ENCODE peak calls at places on chromosomes 6 and 20, in eight cellular contexts. One of them, this sample, is unnamed. For H3K9me3 and H3K4me1, the result is how much of the 10 kb centered on the place peaks cover.

GRCh38 chr6:6790891-6791290 is 202.4 kb downstream of the LY86 start:
- DNase-seq in uterus: no peak
- DNase-seq in GM23248: peak
- DNase-seq in NT2/D1: no peak
- DNase-seq in effector memory CD4-positive, alpha-beta T cell: no peak
- DNase-seq in fibroblast of lung: no peak
- DNase-seq in psoas muscle: no peak
- DNase-seq in right cardiac atrium: no peak
- DNase-seq in this sample: no peak

GRCh38 chr6:5531853-5532375 is 270.6 kb downstream of the FARS2 start:
- DNase-seq in fibroblast of lung: no peak
- DNase-seq in psoas muscle: no peak
- DNase-seq in uterus: no peak
- DNase-seq in NT2/D1: no peak
- DNase-seq in effector memory CD4-positive, alpha-beta T cell: no peak
- DNase-seq in right cardiac atrium: no peak
- DNase-seq in GM23248: no peak
- DNase-seq in this sample: no peak

GRCh38 chr6:2674857-2675256 is 75.9 kb downstream of the MYLK4 start:
- DNase-seq in fibroblast of lung: no peak
- DNase-seq in effector memory CD4-positive, alpha-beta T cell: no peak
- DNase-seq in uterus: no peak
- DNase-seq in NT2/D1: no peak
- DNase-seq in GM23248: no peak
- DNase-seq in psoas muscle: no peak
- DNase-seq in right cardiac atrium: no peak
- DNase-seq in this sample: no peak

GRCh38 chr6:149015877-149016525 is 269.2 kb downstream of the UST start:
- DNase-seq in fibroblast of lung: no peak
- DNase-seq in right cardiac atrium: no peak
- DNase-seq in GM23248: peak
- DNase-seq in uterus: no peak
- DNase-seq in effector memory CD4-positive, alpha-beta T cell: no peak
- DNase-seq in psoas muscle: no peak
- DNase-seq in NT2/D1: no peak
- DNase-seq in this sample: no peak

GRCh38 chr6:132728616-132729015 is 14.8 kb upstream of the VNN1 start:
- DNase-seq in effector memory CD4-positive, alpha-beta T cell: no peak
- DNase-seq in uterus: no peak
- DNase-seq in psoas muscle: no peak
- DNase-seq in right cardiac atrium: no peak
- DNase-seq in GM23248: no peak
- DNase-seq in fibroblast of lung: no peak
- DNase-seq in NT2/D1: no peak
- DNase-seq in this sample: no peak

GRCh38 chr20:17473662-17474061 is 57.5 kb downstream of the BFSP1 start:
- DNase-seq in NT2/D1: no peak
- DNase-seq in psoas muscle: no peak
- DNase-seq in uterus: no peak
- DNase-seq in effector memory CD4-positive, alpha-beta T cell: no peak
- DNase-seq in fibroblast of lung: no peak
- DNase-seq in GM23248: no peak
- DNase-seq in right cardiac atrium: no peak
- DNase-seq in this sample: no peak

GRCh38 chr6:21240709-21241108 is 352.8 kb upstream of the SOX4 start:
- DNase-seq in fibroblast of lung: peak
- DNase-seq in right cardiac atrium: no peak
- DNase-seq in NT2/D1: no peak
- DNase-seq in uterus: no peak
- DNase-seq in psoas muscle: no peak
- DNase-seq in effector memory CD4-positive, alpha-beta T cell: no peak
- DNase-seq in GM23248: peak
- DNase-seq in this sample: no peak

GRCh38 chr6:118725944-118726343 is 74.6 kb upstream of the CEP85L start:
- DNase-seq in uterus: no peak
- DNase-seq in GM23248: no peak
- DNase-seq in right cardiac atrium: no peak
- DNase-seq in effector memory CD4-positive, alpha-beta T cell: no peak
- DNase-seq in fibroblast of lung: no peak
- DNase-seq in psoas muscle: no peak
- DNase-seq in NT2/D1: no peak
- DNase-seq in this sample: no peak

GRCh38 chr20:53692465-53693067 is 98.9 kb upstream of the ZNF217 start:
- DNase-seq in uterus: peak
- DNase-seq in GM23248: peak
- DNase-seq in psoas muscle: no peak
- DNase-seq in fibroblast of lung: peak
- DNase-seq in NT2/D1: no peak
- DNase-seq in effector memory CD4-positive, alpha-beta T cell: no peak
- DNase-seq in right cardiac atrium: peak
- DNase-seq in this sample: no peak

GRCh38 chr20:3803289-3803688 is 7.2 kb downstream of the CDC25B start:
- DNase-seq in GM23248: no peak
- DNase-seq in effector memory CD4-positive, alpha-beta T cell: no peak
- DNase-seq in right cardiac atrium: no peak
- DNase-seq in NT2/D1: no peak
- DNase-seq in psoas muscle: peak
- DNase-seq in fibroblast of lung: no peak
- DNase-seq in uterus: no peak
- DNase-seq in this sample: no peak

GRCh38 chr6:12277401-12277800 is 12.8 kb upstream of the EDN1 start:
- DNase-seq in GM23248: no peak
- DNase-seq in psoas muscle: no peak
- DNase-seq in NT2/D1: no peak
- DNase-seq in fibroblast of lung: no peak
- DNase-seq in effector memory CD4-positive, alpha-beta T cell: no peak
- DNase-seq in right cardiac atrium: no peak
- DNase-seq in uterus: no peak
- DNase-seq in this sample: no peak

GRCh38 chr6:45951771-45952529 is 63.7 kb downstream of the CLIC5 start:
- DNase-seq in psoas muscle: no peak
- DNase-seq in uterus: no peak
- DNase-seq in effector memory CD4-positive, alpha-beta T cell: no peak
- DNase-seq in fibroblast of lung: no peak
- DNase-seq in GM23248: no peak
- DNase-seq in NT2/D1: no peak
- DNase-seq in right cardiac atrium: no peak
- DNase-seq in this sample: no peak

GRCh38 chr6:134732761-134733160 is 217.1 kb downstream of the ALDH8A1 start:
- DNase-seq in uterus: no peak
- DNase-seq in GM23248: peak
- DNase-seq in effector memory CD4-positive, alpha-beta T cell: no peak
- DNase-seq in right cardiac atrium: no peak
- DNase-seq in NT2/D1: no peak
- DNase-seq in fibroblast of lung: no peak
- DNase-seq in psoas muscle: no peak
- DNase-seq in this sample: no peak

GRCh38 chr20:11807070-11807741 is 110.5 kb upstream of the BTBD3 start:
- DNase-seq in right cardiac atrium: no peak
- DNase-seq in fibroblast of lung: peak
- DNase-seq in uterus: no peak
- DNase-seq in psoas muscle: no peak
- DNase-seq in NT2/D1: no peak
- DNase-seq in GM23248: peak
- DNase-seq in effector memory CD4-positive, alpha-beta T cell: no peak
- DNase-seq in this sample: no peak

GRCh38 chr6:29909995-29910394 is 32.3 kb upstream of the HLA-A start:
- DNase-seq in effector memory CD4-positive, alpha-beta T cell: no peak
- DNase-seq in right cardiac atrium: no peak
- DNase-seq in NT2/D1: no peak
- DNase-seq in fibroblast of lung: no peak
- DNase-seq in GM23248: peak
- DNase-seq in psoas muscle: no peak
- DNase-seq in uterus: no peak
- DNase-seq in this sample: no peak

GRCh38 chr6:13903399-13903798 is 21.4 kb upstream of the RNF182 start:
- DNase-seq in effector memory CD4-positive, alpha-beta T cell: no peak
- DNase-seq in psoas muscle: no peak
- DNase-seq in fibroblast of lung: no peak
- DNase-seq in right cardiac atrium: no peak
- DNase-seq in uterus: no peak
- DNase-seq in NT2/D1: no peak
- DNase-seq in GM23248: no peak
- DNase-seq in this sample: no peak
- H3K9me3 ChIP-seq in effector memory CD4-positive, alpha-beta T cell: under half
- H3K9me3 ChIP-seq in psoas muscle: under half
- H3K9me3 ChIP-seq in fibroblast of lung: under half
- H3K9me3 ChIP-seq in right cardiac atrium: under half
- H3K9me3 ChIP-seq in uterus: under half
- H3K9me3 ChIP-seq in NT2/D1: under half
- H3K9me3 ChIP-seq in GM23248: under half
- H3K9me3 ChIP-seq in this sample: under half

GRCh38 chr6:96340164-96340563 is 181.4 kb upstream of the UFL1 start:
- DNase-seq in fibroblast of lung: no peak
- DNase-seq in GM23248: no peak
- DNase-seq in right cardiac atrium: no peak
- DNase-seq in psoas muscle: no peak
- DNase-seq in uterus: no peak
- DNase-seq in effector memory CD4-positive, alpha-beta T cell: no peak
- DNase-seq in NT2/D1: no peak
- DNase-seq in this sample: no peak

DNA sequence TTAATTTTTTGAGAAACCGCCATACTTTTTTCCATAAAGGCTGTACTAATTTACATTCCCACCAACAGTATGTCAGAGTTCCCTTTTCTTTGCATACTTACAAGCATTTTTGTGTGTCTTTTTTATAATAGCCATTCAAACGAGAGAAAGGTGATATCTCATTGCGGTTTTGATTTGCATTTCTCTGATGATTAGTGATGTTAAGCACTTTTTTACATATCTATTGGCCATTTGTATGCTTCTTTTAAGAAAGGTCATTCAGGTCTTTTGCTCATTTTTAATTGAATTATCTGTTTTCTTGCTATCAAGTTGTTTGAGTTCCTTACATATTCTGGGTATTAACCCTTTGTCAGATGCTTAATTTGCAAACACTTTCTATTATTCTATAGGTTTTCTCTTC is 176.1 kb upstream of the UFL1 start:
- DNase-seq in right cardiac atrium: no peak
- DNase-seq in uterus: no peak
- DNase-seq in effector memory CD4-positive, alpha-beta T cell: no peak
- DNase-seq in NT2/D1: no peak
- DNase-seq in fibroblast of lung: no peak
- DNase-seq in GM23248: no peak
- DNase-seq in psoas muscle: no peak
- DNase-seq in this sample: no peak
- H3K4me1 ChIP-seq in right cardiac atrium: under half
- H3K4me1 ChIP-seq in uterus: under half
- H3K4me1 ChIP-seq in effector memory CD4-positive, alpha-beta T cell: under half
- H3K4me1 ChIP-seq in NT2/D1: under half
- H3K4me1 ChIP-seq in fibroblast of lung: under half
- H3K4me1 ChIP-seq in GM23248: under half
- H3K4me1 ChIP-seq in psoas muscle: under half
- H3K4me1 ChIP-seq in this sample: under half

DNA sequence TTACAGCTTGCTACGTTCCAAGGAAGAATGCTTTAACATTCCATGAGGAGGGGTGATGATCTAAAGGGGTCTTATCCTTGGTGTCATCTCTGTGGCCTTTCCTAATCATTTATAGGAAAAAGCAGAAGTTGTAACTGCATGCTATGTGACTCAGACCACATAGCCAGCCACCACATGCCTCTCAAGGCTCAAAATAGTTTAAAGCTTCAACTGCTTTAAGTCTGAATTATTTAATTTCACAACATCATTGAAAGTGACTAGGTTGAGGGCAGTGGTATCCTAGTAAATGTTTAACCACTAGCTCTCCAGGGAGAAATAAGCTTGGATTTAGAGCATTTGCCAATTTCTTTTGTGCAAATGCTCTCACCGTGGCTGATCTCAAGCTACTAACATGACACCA is 29.7 kb downstream of the MC3R start:
- DNase-seq in NT2/D1: no peak
- DNase-seq in effector memory CD4-positive, alpha-beta T cell: no peak
- DNase-seq in psoas muscle: no peak
- DNase-seq in fibroblast of lung: no peak
- DNase-seq in GM23248: no peak
- DNase-seq in right cardiac atrium: no peak
- DNase-seq in uterus: no peak
- DNase-seq in this sample: no peak
- H3K9me3 ChIP-seq in NT2/D1: under half
- H3K9me3 ChIP-seq in effector memory CD4-positive, alpha-beta T cell: under half
- H3K9me3 ChIP-seq in psoas muscle: under half
- H3K9me3 ChIP-seq in fibroblast of lung: under half
- H3K9me3 ChIP-seq in GM23248: under half
- H3K9me3 ChIP-seq in right cardiac atrium: under half
- H3K9me3 ChIP-seq in uterus: under half
- H3K9me3 ChIP-seq in this sample: under half

GRCh38 chr6:39614393-39614792 is 110.8 kb downstream of the KIF6 start:
- DNase-seq in right cardiac atrium: no peak
- DNase-seq in psoas muscle: no peak
- DNase-seq in effector memory CD4-positive, alpha-beta T cell: no peak
- DNase-seq in NT2/D1: no peak
- DNase-seq in GM23248: no peak
- DNase-seq in fibroblast of lung: no peak
- DNase-seq in uterus: no peak
- DNase-seq in this sample: no peak
- H3K4me1 ChIP-seq in right cardiac atrium: under half
- H3K4me1 ChIP-seq in psoas muscle: under half
- H3K4me1 ChIP-seq in effector memory CD4-positive, alpha-beta T cell: under half
- H3K4me1 ChIP-seq in NT2/D1: under half
- H3K4me1 ChIP-seq in GM23248: under half
- H3K4me1 ChIP-seq in fibroblast of lung: under half
- H3K4me1 ChIP-seq in uterus: under half
- H3K4me1 ChIP-seq in this sample: under half

This sample was measured in RWPE2.